ENCODE peak calls at places on chromosome 13, in four cellular contexts. H is SK-MEL-5, K is choroid plexus epithelial cell, O is left ventricle myocardium inferior. Q is an unnamed sample.

GRCh38 chr13:114299604-114300305 is 14.5 kb upstream of the CHAMP1 start:
- DNase-seq in K (no peak), H (no peak), O (no peak), Q (no peak)

GRCh38 chr13:109285586-109285985 is 500.8 kb downstream of the IRS2 start:
- DNase-seq in H (no peak), O (no peak), K (no peak), Q (no peak)

GRCh38 chr13:29510698-29511438 is 84.6 kb downstream of the SLC7A1 start:
- DNase-seq in H (no peak), K (no peak), O (no peak), Q (no peak)

GRCh38 chr13:92365904-92366303 is 860.7 kb upstream of the GPC6 start:
- DNase-seq in O (no peak), K (no peak), H (no peak), Q (no peak)

GRCh38 chr13:100209857-100210580 is 121.1 kb downstream of the PCCA start:
- DNase-seq in H (no peak), K (peak; percentile 47), O (no peak), Q (no peak)

GRCh38 chr13:111566567-111566966 is 246.1 kb downstream of the TEX29 start:
- DNase-seq in O (no peak), K (no peak), H (no peak), Q (no peak)

GRCh38 chr13:90171649-90172048 is 1175.8 kb upstream of the MIR17HG start:
- DNase-seq in H (peak; percentile 62), O (no peak), K (peak; percentile 53), Q (no peak)

GRCh38 chr13:97879646-97880297 is 73.7 kb upstream of the IPO5 start:
- DNase-seq in H (peak; percentile 8), O (no peak), K (peak; percentile 88), Q (peak; percentile 96)

Q was measured in A673.